ENCODE peak calls at places on chromosomes 2 and 18, in four cellular contexts. X, I, C and B are unnamed samples.

GRCh38 chr2:71686781-71687180 is 233.4 kb downstream of the DYSF start:
- DNase-seq in C (no peak), I (peak), X (no peak), B (no peak)

GRCh38 chr18:70158992-70159717 is 46.3 kb downstream of the RTTN start:
- DNase-seq in X (no peak), C (no peak), I (no peak), B (peak)

GRCh38 chr2:28405537-28405936 is 12.9 kb downstream of the FOSL2 start:
- DNase-seq in X (no peak), C (no peak), I (no peak), B (no peak)

GRCh38 chr2:65656152-65656718 is 223.8 kb upstream of the SPRED2 start:
- DNase-seq in I (no peak), C (no peak), X (no peak), B (no peak)

GRCh38 chr2:33153008-33153407 is 206.3 kb downstream of the LTBP1 start:
- DNase-seq in C (no peak), I (no peak), X (peak), B (no peak)

GRCh38 chr2:163667064-163667887 is 68.5 kb downstream of the FIGN start:
- DNase-seq in I (no peak), X (peak), C (no peak), B (no peak)

GRCh38 chr18:55587341-55588000 is 521 bp downstream of the TCF4 start:
- DNase-seq in I (no peak), C (peak), X (peak), B (no peak)

GRCh38 chr2:14288016-14288415 is 344.5 kb upstream of the LRATD1 start:
- DNase-seq in I (no peak), X (no peak), C (no peak), B (no peak)

GRCh38 chr2:112880081-112880531 is 30.9 kb upstream of the IL37 start:
- DNase-seq in C (no peak), X (peak), I (no peak), B (no peak)

GRCh38 chr2:96546321-96546720 is 9.8 kb downstream of the ARID5A start:
- DNase-seq in C (no peak), X (no peak), I (peak), B (no peak)

GRCh38 chr2:201532686-201533304 is 81.3 kb downstream of the STRADB start:
- DNase-seq in X (peak), I (no peak), C (no peak), B (peak)

DNA sequence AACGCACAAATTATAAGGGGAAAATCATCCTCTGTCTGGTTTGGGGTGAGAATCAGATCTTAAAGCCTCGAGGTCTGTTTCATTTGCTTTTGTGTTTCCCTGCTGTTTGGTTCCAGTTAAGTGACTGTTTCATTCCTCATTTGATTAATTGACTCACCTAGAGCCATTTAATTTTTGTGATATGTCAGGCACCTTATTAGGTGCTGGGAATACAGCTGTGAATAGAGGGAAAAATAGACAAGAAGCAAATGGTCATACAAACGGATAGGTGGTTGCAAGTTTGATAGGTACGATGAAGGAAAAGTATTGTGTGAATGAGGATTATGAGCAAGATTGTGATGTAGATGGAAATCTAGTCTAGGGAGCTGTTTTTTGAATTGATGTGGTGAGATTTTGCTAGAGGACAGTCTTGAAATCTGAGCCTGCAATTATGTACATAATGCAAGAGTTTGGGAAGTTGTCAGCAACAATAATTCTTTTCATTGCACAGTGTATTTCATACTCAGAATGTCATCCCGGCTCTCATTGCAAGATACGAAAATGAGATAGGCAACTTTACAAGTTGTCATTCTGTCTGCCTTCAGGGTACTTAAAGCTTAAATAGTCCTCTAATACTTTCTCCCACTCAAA is 2.2 kb downstream of the ACSL3 start:
- DNase-seq in C (no peak), X (no peak), I (no peak), B (no peak)
- H3K4me3 ChIP-seq in C (peak), X (peak), I (peak), B (no peak)

DNA sequence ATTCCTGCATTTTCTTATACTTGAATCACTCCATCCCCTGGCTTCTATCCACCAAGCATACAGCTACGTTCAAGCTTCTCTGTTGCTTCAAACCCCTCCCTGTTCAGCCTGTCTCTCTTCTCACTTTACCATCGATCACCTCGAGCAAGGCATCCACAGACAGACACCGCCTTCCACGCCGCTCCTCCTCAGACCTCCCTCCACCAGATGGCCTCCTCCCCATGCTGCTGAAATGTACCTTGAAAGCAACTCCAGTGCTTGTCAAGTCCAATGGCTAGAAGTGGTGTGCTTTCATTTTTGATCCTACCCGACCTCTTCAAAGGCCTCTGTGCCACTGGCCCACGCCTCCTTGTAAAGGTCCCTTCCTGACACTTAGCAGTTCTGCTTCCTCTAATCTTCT is 131.3 kb upstream of the ACAA2 start:
- DNase-seq in C (no peak), X (peak), I (no peak), B (no peak)
- TF ChIP-seq CTCF in C (peak), X (no peak), I (no peak), B (no peak)

DNA sequence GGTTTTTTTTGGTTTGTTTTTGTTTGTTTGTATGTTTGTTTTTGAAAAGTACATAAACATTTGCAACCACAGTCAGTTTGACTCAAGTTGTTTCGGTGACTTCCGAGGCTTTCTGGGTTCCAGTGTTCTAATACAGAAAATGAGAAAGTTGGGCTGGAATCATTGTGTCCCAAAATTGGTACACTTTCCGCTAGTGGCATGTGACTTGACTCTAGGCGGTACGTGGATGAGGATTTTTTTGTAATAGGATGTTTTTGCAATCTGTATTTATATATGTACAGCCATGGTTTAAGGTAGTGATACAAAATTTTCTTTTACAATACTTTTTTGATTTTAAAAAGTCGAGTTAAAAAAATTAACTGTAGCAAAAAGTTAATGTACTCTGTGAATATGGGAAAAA is 1.7 kb downstream of the MFF start:
- DNase-seq in I (no peak), C (no peak), X (no peak), B (no peak)
- H3K4me3 ChIP-seq in I (peak), C (peak), X (peak), B (peak)

DNA sequence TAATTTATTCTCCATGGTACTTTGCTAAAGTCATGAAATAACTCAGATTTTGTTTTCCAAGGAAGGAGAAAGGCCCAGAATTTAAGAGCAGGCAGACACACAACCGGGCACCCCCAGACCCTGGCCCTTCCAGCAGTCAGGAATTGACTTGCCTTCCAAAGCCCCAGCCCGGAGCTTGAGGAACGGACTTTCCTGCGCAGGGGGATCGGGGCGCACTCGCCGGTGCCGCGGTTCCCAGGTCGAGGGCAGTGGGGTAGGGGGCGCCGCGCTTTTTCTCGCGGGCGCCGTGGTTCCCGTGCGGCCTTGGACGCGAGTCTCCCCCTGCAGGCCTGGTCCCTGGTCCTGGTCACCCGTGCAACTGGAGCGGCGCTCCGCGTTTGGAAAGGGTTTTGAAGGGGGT is 1.2 kb downstream of the ZNF236 start:
- DNase-seq in I (peak), X (peak), C (peak), B (no peak)
- TF ChIP-seq CTCF in I (no peak), X (no peak), C (no peak), B (peak)

DNA sequence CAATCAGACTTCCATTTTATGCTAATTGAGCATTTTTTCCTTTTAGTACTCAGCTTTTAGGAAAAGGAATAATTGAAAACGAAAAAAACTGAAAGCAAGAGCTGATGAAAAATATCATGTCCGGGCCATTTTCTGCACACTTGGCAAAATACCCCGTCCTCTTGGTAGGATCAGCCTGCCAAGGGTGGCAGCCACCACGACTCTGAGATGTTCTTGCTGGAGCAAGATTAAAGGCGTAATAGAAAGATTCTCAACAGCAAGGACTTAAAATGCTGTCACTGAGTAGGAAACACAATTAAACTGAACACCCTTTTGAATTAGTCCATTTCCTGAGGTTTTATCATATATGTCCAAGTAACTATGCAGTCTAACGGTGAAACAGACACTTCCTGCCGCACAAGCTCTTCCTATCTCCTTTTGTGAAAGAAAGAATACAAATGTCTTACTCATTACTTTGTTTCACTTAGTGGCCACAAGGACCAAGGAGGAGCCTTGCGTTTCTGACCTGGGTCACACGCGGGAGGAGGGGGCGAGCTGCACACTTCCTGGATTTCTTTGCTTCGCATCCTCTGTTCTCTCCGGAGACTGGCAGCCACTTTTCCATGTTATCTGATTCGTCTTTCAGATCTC is 222.7 kb downstream of the PIEZO2 start:
- DNase-seq in C (no peak), I (no peak), X (peak), B (peak)
- H3K4me3 ChIP-seq in C (peak), I (peak), X (no peak), B (no peak)